ENCODE peak calls at places on chromosomes 16 and 17, in seven cellular contexts. M is kidney epithelial cell, Z is fibroblast of pulmonary artery, H is sigmoid colon, B is neural crest cell, R is cardiac fibroblast, O is thoracic aorta. L is an unnamed sample.
A peak's percentile ranks its signal among the peaks of the same experiment; 100 is the strongest.

GRCh38 chr17:58335779-58336455 is 7.3 kb upstream of the TSPOAP1 start:
- DNase-seq in M (no peak), Z (no peak), H (peak; percentile 58), B (no peak), R (no peak), O (no peak), L (no peak)

GRCh38 chr16:50265260-50265659 is 1.1 kb upstream of the ADCY7 start:
- DNase-seq in M (no peak), Z (no peak), H (peak; percentile 64), B (no peak), R (no peak), O (no peak), L (no peak)

GRCh38 chr17:27991594-27991993 is 50.9 kb upstream of the NLK start:
- DNase-seq in M (no peak), Z (no peak), H (no peak), B (no peak), R (no peak), O (no peak), L (no peak)

GRCh38 chr17:81870978-81871386 is at the start of gene ARHGDIA:
- DNase-seq in M (no peak), Z (no peak), H (no peak), B (no peak), R (no peak), O (no peak), L (no peak)

GRCh38 chr17:17325816-17326215 is 22.6 kb downstream of the NT5M start:
- DNase-seq in M (no peak), Z (no peak), H (no peak), B (no peak), R (no peak), O (no peak), L (no peak)

GRCh38 chr17:37759014-37759637 is 14.3 kb upstream of the HNF1B start:
- DNase-seq in M (peak; percentile 56), Z (no peak), H (no peak), B (no peak), R (no peak), O (no peak), L (no peak)

GRCh38 chr17:82668631-82669099 is 20.4 kb upstream of the WDR45B start:
- DNase-seq in M (no peak), Z (peak; percentile 25), H (peak; percentile 80), B (peak; percentile 57), R (peak; percentile 53), O (no peak), L (peak; percentile 25)

GRCh38 chr17:31880311-31880710 is 21.2 kb downstream of the UTP6 start:
- DNase-seq in M (no peak), Z (no peak), H (no peak), B (no peak), R (no peak), O (no peak), L (no peak)

GRCh38 chr17:76354747-76355310 is 1.1 kb upstream of the PRPSAP1 start:
- DNase-seq in M (no peak), Z (no peak), H (no peak), B (no peak), R (no peak), O (no peak), L (no peak)

GRCh38 chr16:49640606-49641005 is 215.3 kb downstream of the ZNF423 start:
- DNase-seq in M (no peak), Z (no peak), H (no peak), B (no peak), R (no peak), O (no peak), L (no peak)

GRCh38 chr16:68790130-68790761 is 53.1 kb upstream of the TANGO6 start:
- DNase-seq in M (peak; percentile 81), Z (peak; percentile 82), H (peak; percentile 66), B (no peak), R (peak; percentile 91), O (no peak), L (peak; percentile 78)

GRCh38 chr17:17671369-17672119 is 9.7 kb upstream of the RAI1 start:
- DNase-seq in M (no peak), Z (no peak), H (no peak), B (no peak), R (no peak), O (no peak), L (peak; percentile 31)

GRCh38 chr16:1705688-1706385 is at the start of gene MAPK8IP3:
- DNase-seq in M (no peak), Z (peak; percentile 88), H (peak; percentile 95), B (peak; percentile 99), R (peak; percentile 93), O (peak; percentile 35), L (peak; percentile 82)

GRCh38 chr16:87791295-87792204 is 25.8 kb upstream of the KLHDC4 start:
- DNase-seq in M (no peak), Z (no peak), H (no peak), B (peak; percentile 14), R (no peak), O (no peak), L (no peak)

GRCh38 chr17:58764373-58764772 is 8.7 kb downstream of the PPM1E start:
- DNase-seq in M (no peak), Z (no peak), H (no peak), B (no peak), R (no peak), O (no peak), L (no peak)

GRCh38 chr16:77603656-77604055 is 118.7 kb upstream of the NUDT7 start:
- DNase-seq in M (no peak), Z (no peak), H (no peak), B (no peak), R (no peak), O (no peak), L (no peak)

GRCh38 chr17:75340636-75341035 is 51.4 kb upstream of the SLC25A19 start:
- DNase-seq in M (no peak), Z (no peak), H (no peak), B (no peak), R (no peak), O (no peak), L (peak; percentile 34)

GRCh38 chr17:17344507-17345293 is 41.5 kb downstream of the NT5M start:
- DNase-seq in M (no peak), Z (no peak), H (no peak), B (no peak), R (no peak), O (no peak), L (no peak)

GRCh38 chr17:75959839-75960511 is 19.0 kb downstream of the ACOX1 start:
- DNase-seq in M (no peak), Z (no peak), H (no peak), B (no peak), R (no peak), O (no peak), L (no peak)

GRCh38 chr17:61625564-61625963 is 34.5 kb upstream of the NACA2 start:
- DNase-seq in M (no peak), Z (no peak), H (no peak), B (no peak), R (no peak), O (no peak), L (no peak)

GRCh38 chr17:8698142-8699050 is 46.2 kb downstream of the CCDC42 start:
- DNase-seq in M (no peak), Z (peak; percentile 90), H (peak; percentile 79), B (no peak), R (peak; percentile 92), O (peak; percentile 39), L (peak; percentile 88)

GRCh38 chr16:14069818-14070217 is 1.3 kb upstream of the MRTFB start:
- DNase-seq in M (no peak), Z (no peak), H (no peak), B (no peak), R (no peak), O (no peak), L (no peak)

GRCh38 chr17:51056813-51057510 is 63.7 kb downstream of the SPAG9 start:
- DNase-seq in M (peak; percentile 70), Z (peak; percentile 90), H (no peak), B (peak; percentile 32), R (peak; percentile 89), O (no peak), L (peak; percentile 94)

GRCh38 chr16:89324056-89325010 is 106.8 kb downstream of the ZNF778 start:
- DNase-seq in M (no peak), Z (peak; percentile 65), H (peak; percentile 60), B (no peak), R (peak; percentile 57), O (no peak), L (peak; percentile 79)

GRCh38 chr17:6269474-6269873 is 165.4 kb downstream of the AIPL1 start:
- DNase-seq in M (no peak), Z (peak; percentile 36), H (no peak), B (peak; percentile 69), R (peak; percentile 12), O (no peak), L (peak; percentile 16)

DNA sequence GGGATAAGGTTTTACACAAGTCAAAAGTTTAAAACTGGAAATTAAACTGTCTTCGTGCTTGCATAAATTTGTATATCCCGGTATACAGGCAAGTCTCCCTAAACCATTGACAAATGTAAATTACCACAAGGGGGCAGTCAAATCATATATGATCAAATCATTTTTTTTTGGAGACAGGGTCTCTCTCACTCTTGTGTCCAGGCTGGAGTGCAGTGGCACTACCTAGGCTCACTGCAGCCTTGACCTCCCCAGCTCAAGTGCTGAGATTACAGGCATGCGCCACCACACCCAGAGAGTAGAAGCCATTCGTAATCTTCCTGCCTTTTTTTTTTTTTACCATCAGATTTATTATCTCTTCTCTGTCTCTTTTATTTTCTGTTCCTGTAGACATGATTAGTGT is 18.5 kb downstream of the TOP2A start:
- DNase-seq in M (no peak), Z (peak; percentile 80), H (no peak), B (no peak), R (peak; percentile 81), O (no peak), L (peak; percentile 83)
- TF ChIP-seq CTCF in M (peak; percentile 40), Z (peak; percentile 59), H (peak; percentile 47), B (peak; percentile 72), R (peak; percentile 44), O (peak; percentile 59), L (peak; percentile 58)

GRCh38 chr16:85330694-85331188 is 218.5 kb upstream of the CIBAR2 start:
- DNase-seq in M (peak; percentile 61), Z (peak; percentile 87), H (no peak), B (no peak), R (peak; percentile 91), O (no peak), L (peak; percentile 92)
- TF ChIP-seq CTCF in M (peak; percentile 52), Z (peak; percentile 66), H (peak; percentile 14), B (peak; percentile 66), R (peak; percentile 58), O (peak; percentile 37), L (peak; percentile 69)

GRCh38 chr17:21119945-21120249 is 6.9 kb upstream of the DHRS7B start:
- DNase-seq in M (no peak), Z (no peak), H (no peak), B (no peak), R (no peak), O (no peak), L (no peak)
- TF ChIP-seq CTCF in M (no peak), Z (no peak), H (no peak), B (peak; percentile 13), R (no peak), O (no peak), L (no peak)

DNA sequence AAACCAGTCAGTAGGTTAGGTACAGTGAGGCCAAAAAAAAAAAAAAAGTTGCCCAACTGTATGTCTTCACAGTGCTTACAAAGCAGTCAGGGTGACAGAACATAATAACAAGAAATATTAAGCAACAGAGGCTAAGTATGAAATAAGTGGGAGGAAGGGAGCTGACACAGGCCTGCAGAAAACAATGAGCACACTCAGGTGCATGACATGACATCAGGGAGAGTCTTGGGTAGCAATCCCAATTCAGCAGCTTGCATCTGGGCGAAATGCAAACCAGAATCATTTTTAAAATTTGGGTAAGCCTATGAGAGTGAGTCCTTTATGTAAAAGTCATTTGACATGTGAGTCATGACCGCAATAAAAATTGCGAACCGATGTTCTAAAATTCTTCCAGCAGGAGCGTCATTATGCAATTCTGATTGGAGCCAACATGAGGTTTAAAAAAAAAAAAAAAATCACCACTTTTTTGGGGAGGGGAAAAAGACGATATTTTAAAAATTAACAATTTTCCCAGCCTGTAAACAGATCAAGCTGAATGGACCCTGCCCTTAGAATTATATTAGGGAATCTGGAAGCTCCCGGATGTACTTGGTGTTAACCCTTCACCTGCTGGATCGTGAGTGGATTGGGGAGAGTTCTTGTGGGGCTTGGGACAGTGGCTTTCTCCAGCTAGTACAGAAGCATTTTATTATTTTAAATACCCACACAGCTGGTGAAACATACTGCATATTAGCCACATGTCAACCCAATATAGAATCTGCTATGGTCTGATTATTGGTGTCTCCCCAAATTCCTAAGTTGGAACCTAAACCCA is 127.9 kb downstream of the NPIPB5 start:
- DNase-seq in M (no peak), Z (peak; percentile 28), H (no peak), B (no peak), R (no peak), O (no peak), L (peak; percentile 58)
- TF ChIP-seq CTCF in M (no peak), Z (no peak), H (no peak), B (no peak), R (no peak), O (no peak), L (no peak)